ENCODE peak calls at places on chromosome 19, in ten cellular contexts. I is lower leg skin, O is sigmoid colon, X is fibroblast of mammary gland, H is colonic mucosa, G is brain microvascular endothelial cell, A is AG09309, Y is heart left ventricle, V is breast epithelium, F is prostate gland. U is an unnamed sample.
A peak's percentile ranks its signal among the peaks of the same experiment; 100 is the strongest.

GRCh38 chr19:38183227-38183914 is 40.7 kb downstream of the DPF1 start:
- DNase-seq in F (no peak), H (no peak), Y (peak; percentile 79), G (peak; percentile 22), X (peak; percentile 21), V (no peak), A (no peak), O (no peak), I (no peak), U (no peak)

GRCh38 chr19:3826163-3826562 is 40.0 kb upstream of the MATK start:
- DNase-seq in A (no peak), G (no peak), F (no peak), I (no peak), V (no peak), O (no peak), H (no peak), Y (no peak), X (no peak), U (no peak)

GRCh38 chr19:5641171-5641570 is 18.3 kb downstream of the SAFB start:
- DNase-seq in H (no peak), I (peak; percentile 29), X (no peak), V (peak; percentile 30), O (peak; percentile 15), A (no peak), Y (no peak), F (no peak), G (no peak), U (no peak)

GRCh38 chr19:45637890-45638667 is 1.1 kb downstream of the EML2 start:
- DNase-seq in G (peak; percentile 37), V (no peak), H (peak; percentile 84), I (no peak), X (peak; percentile 27), A (no peak), F (peak; percentile 41), O (no peak), Y (no peak), U (no peak)

GRCh38 chr19:3320354-3320670 is 46.1 kb upstream of the NFIC start:
- DNase-seq in I (no peak), Y (peak; percentile 48), X (no peak), H (no peak), O (peak; percentile 53), F (no peak), V (no peak), A (no peak), G (no peak), U (no peak)

GRCh38 chr19:21321134-21321533 is 8.1 kb downstream of the ZNF708 start:
- DNase-seq in A (no peak), X (peak; percentile 5), H (no peak), F (no peak), Y (no peak), I (no peak), G (no peak), V (no peak), O (no peak), U (no peak)

GRCh38 chr19:54507824-54508223 is 5.2 kb downstream of the LAIR2 start:
- DNase-seq in X (no peak), V (no peak), I (no peak), O (no peak), Y (no peak), A (no peak), H (no peak), G (no peak), F (no peak), U (no peak)

GRCh38 chr19:4059493-4059880 is 7.2 kb downstream of the ZBTB7A start:
- DNase-seq in A (no peak), Y (no peak), F (no peak), V (no peak), O (peak; percentile 64), G (no peak), H (peak; percentile 86), X (no peak), I (no peak), U (no peak)

GRCh38 chr19:48646912-48647216 is 877 bp upstream of the CA11 start:
- DNase-seq in V (no peak), Y (no peak), A (no peak), O (no peak), I (no peak), X (no peak), H (no peak), G (no peak), F (no peak), U (no peak)
- H3K4me3 ChIP-seq in V (no peak overlapping the region), Y (no peak overlapping the region), A (peak overlapping the region; percentile 45), O (no peak overlapping the region), I (no peak overlapping the region), X (no peak overlapping the region), H (no peak overlapping the region), G (no peak overlapping the region), F (no peak overlapping the region), U (peak overlapping the region; percentile 90)

DNA sequence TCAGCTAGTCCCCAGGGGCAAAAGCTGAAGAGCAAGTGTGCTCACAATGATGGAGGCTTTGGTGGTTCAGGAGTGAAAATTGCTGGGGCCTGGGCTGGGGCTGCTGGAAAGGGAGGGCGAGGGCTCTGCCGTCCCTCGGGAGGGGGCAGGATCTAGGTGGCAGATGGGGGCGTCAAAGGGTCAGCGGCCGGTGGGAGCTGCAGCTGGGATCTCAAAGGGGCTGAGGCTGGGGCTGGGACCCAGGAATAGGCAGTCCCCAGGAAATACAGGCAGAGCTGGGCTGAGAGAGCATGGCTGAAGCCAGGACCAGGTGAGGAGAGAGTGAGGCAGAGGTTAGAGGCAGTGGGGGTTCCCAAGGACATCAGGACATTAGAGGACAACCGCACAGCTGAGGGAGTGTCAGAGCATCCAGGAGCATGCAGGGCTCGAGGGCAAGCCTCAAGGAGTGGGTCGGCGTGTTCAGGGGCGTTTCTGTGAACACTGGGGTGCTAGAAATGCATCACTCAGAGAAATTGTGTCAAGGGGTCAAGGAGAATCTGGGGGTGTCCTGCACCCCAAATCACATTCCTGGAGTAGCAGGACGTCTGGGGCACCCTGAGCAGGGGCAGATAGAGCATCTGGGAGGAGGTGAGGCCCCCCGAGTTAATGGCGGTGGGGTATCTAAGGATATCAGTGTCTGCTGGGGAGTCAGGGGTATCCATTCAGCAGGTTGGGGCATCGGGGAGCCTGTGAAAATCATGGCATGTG is 1.2 kb upstream of the SYNE4 start:
- DNase-seq in O (no peak), V (no peak), X (no peak), G (no peak), H (no peak), I (no peak), Y (no peak), F (no peak), A (no peak), U (no peak)
- H3K4me3 ChIP-seq in O (peak overlapping the region; percentile 48), V (peak overlapping the region; percentile 35), X (peak overlapping the region; percentile 44), G (peak overlapping the region; percentile 42), H (peak overlapping the region; percentile 51), I (no peak overlapping the region), Y (no peak overlapping the region), F (peak overlapping the region; percentile 43), A (peak overlapping the region; percentile 52), U (peak overlapping the region; percentile 67)

DNA sequence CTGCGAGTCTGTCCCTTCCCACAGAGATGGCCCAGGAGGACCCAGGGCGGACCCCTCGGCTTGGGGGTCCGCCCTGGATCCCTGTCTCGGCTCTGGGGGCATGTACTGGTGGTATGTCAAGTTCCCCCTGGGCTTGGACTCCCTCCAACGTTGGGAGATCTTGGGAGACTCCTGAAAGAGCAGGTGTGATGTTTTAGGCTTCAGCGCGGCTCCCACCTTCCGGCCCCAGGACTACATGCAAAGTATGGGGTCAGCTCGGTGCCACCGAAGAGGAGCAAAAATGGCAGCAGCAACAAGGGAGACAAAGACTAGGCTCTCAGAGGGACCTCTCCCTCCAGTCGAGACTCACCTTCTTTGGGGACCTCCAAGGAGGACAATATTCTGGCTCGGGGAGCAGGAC is 4.2 kb downstream of the MAMSTR start:
- DNase-seq in O (peak; percentile 79), H (peak; percentile 55), I (no peak), V (no peak), G (no peak), A (no peak), F (no peak), Y (no peak), X (no peak), U (peak; percentile 79)
- H3K4me3 ChIP-seq in O (peak overlapping the region; percentile 75), H (peak overlapping the region; percentile 32), I (no peak overlapping the region), V (peak overlapping the region; percentile 49), G (no peak overlapping the region), A (peak overlapping the region; percentile 72), F (peak overlapping the region; percentile 49), Y (peak overlapping the region; percentile 32), X (peak overlapping the region; percentile 62), U (peak overlapping the region; percentile 78)

GRCh38 chr19:13155472-13156284 is 5.5 kb downstream of the IER2 start:
- DNase-seq in O (peak; percentile 91), A (no peak), I (peak; percentile 95), H (peak; percentile 86), G (peak; percentile 70), X (peak; percentile 80), F (peak; percentile 37), V (peak; percentile 75), Y (peak; percentile 92), U (peak; percentile 93)
- H3K4me3 ChIP-seq in O (peak overlapping the region; percentile 64), A (peak overlapping the region; percentile 63), I (no peak overlapping the region), H (peak overlapping the region; percentile 79), G (peak overlapping the region; percentile 99), X (peak overlapping the region; percentile 94), F (peak overlapping the region; percentile 89), V (peak overlapping the region; percentile 77), Y (peak overlapping the region; percentile 79), U (peak overlapping the region; percentile 93)

GRCh38 chr19:43465468-43466120 is at the start of gene LYPD3:
- DNase-seq in G (no peak), V (peak; percentile 89), O (no peak), I (peak; percentile 94), H (peak; percentile 53), X (peak; percentile 63), Y (no peak), A (no peak), F (peak; percentile 46), U (no peak)
- H3K4me3 ChIP-seq in G (no peak within 1 kb of the TSS), V (peak within 1 kb of the TSS; percentile 49), O (peak within 1 kb of the TSS; percentile 66), I (peak within 1 kb of the TSS; percentile 32), H (peak within 1 kb of the TSS; percentile 54), X (no peak within 1 kb of the TSS), Y (no peak within 1 kb of the TSS), A (no peak within 1 kb of the TSS), F (peak within 1 kb of the TSS; percentile 79), U (peak within 1 kb of the TSS; percentile 76)

DNA sequence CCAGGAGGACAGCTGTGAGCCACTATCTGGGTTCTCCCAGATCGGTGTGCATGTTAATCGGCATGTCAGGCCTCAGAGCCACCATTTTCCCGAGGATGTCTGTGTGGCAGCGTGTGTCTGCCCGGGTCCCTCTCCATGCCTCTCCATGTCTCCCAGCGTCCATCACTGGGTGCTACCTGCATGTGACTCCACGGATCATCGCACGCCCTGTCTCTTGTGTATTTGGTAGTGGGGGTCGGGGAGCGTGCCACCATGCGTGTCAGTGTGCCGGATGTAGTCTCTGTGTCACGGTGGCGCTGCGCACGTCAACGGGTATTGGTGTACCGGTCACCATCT is 5.9 kb downstream of the NFIX start:
- DNase-seq in X (no peak), O (no peak), H (no peak), Y (no peak), A (no peak), F (no peak), I (no peak), V (no peak), G (no peak), U (no peak)
- H3K4me3 ChIP-seq in X (no peak overlapping the region), O (peak overlapping the region; percentile 51), H (no peak overlapping the region), Y (no peak overlapping the region), A (no peak overlapping the region), F (peak overlapping the region; percentile 27), I (no peak overlapping the region), V (no peak overlapping the region), G (no peak overlapping the region), U (peak overlapping the region; percentile 69)

DNA sequence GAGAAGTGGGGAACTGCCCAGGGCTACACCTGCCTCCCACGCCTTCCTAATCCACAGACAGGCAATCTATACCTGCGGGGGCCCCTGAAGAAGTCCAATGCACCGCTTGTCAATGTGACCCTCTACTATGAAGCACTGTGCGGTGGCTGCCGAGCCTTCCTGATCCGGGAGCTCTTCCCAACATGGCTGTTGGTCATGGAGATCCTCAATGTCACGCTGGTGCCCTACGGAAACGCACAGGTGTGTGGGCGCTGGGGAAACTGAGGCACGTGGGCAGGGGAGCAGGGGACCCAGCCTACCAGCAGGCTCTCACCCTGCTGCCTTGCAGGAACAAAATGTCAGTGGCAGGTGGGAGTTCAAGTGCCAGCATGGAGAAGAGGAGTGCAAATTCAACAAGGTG is 1.4 kb downstream of the IFI30 start:
- DNase-seq in G (no peak), Y (no peak), H (no peak), I (no peak), X (no peak), A (no peak), O (no peak), F (no peak), V (no peak), U (no peak)
- H3K4me3 ChIP-seq in G (no peak overlapping the region), Y (no peak overlapping the region), H (peak overlapping the region; percentile 61), I (no peak overlapping the region), X (no peak overlapping the region), A (no peak overlapping the region), O (peak overlapping the region; percentile 65), F (no peak overlapping the region), V (peak overlapping the region; percentile 59), U (peak overlapping the region; percentile 81)